ENCODE peak calls at places on chromosomes 1 and 21, in eight cellular contexts. V is cardiac muscle cell, T is fibroblast of pulmonary artery, M is astrocyte of the spinal cord, S is spleen, B is PC-9, R is fibroblast of mammary gland, O is cardiac fibroblast. C is an unnamed sample.

GRCh38 chr1:50970508-50970885 is 452 bp downstream of the CDKN2C start:
- DNase-seq in R (peak), M (no peak), T (no peak), S (no peak), O (peak), V (no peak), B (no peak), C (no peak)

GRCh38 chr1:111620412-111620971 is 903 bp downstream of the RAP1A start:
- DNase-seq in M (peak), S (no peak), O (no peak), R (peak), V (no peak), T (no peak), B (no peak), C (peak)

GRCh38 chr1:230308039-230308438 is 118.1 kb downstream of the PGBD5 start:
- DNase-seq in B (peak), V (no peak), T (peak), R (peak), O (peak), M (peak), S (peak), C (peak)

GRCh38 chr1:93666613-93667384 is 14.8 kb downstream of the BCAR3 start:
- DNase-seq in V (peak), R (peak), S (no peak), M (peak), T (peak), O (peak), B (peak), C (peak)

GRCh38 chr1:25760122-25760719 is 39.8 kb upstream of the SELENON start:
- DNase-seq in S (no peak), T (no peak), R (no peak), O (no peak), B (no peak), M (no peak), V (no peak), C (no peak)

GRCh38 chr21:23111070-23111605 is 2112.9 kb downstream of the NCAM2 start:
- DNase-seq in B (no peak), V (no peak), R (no peak), T (no peak), S (no peak), M (no peak), O (no peak), C (no peak)

GRCh38 chr1:224594360-224594759 is 21.8 kb upstream of the CNIH3 start:
- DNase-seq in M (no peak), V (no peak), O (no peak), R (no peak), S (no peak), T (no peak), B (no peak), C (no peak)

GRCh38 chr1:172653015-172653709 is 5.7 kb upstream of the FASLG start:
- DNase-seq in M (peak), R (peak), O (peak), V (no peak), T (peak), S (no peak), B (no peak), C (peak)

GRCh38 chr1:26781206-26781825 is 6.4 kb upstream of the PIGV start:
- DNase-seq in T (no peak), R (no peak), S (no peak), B (no peak), V (no peak), O (no peak), M (no peak), C (no peak)

GRCh38 chr1:66764994-66765578 is 12.8 kb downstream of the DYNLT5 start:
- DNase-seq in O (peak), B (no peak), R (peak), M (peak), S (no peak), V (peak), T (peak), C (peak)

GRCh38 chr1:198937231-198938031 is 298.6 kb downstream of the PTPRC start:
- DNase-seq in R (peak), T (peak), S (no peak), O (peak), V (peak), M (peak), B (peak), C (peak)

GRCh38 chr21:16070207-16070651 is 340.4 kb downstream of the USP25 start:
- DNase-seq in T (no peak), O (no peak), B (no peak), V (peak), S (no peak), M (peak), R (peak), C (no peak)

GRCh38 chr1:20437640-20438039 is 48.4 kb downstream of the CAMK2N1 start:
- DNase-seq in O (no peak), S (no peak), R (no peak), M (no peak), B (no peak), T (no peak), V (no peak), C (no peak)

GRCh38 chr1:15231714-15232201 is 15.3 kb upstream of the FHAD1 start:
- DNase-seq in T (no peak), R (no peak), S (no peak), M (no peak), V (no peak), O (no peak), B (no peak), C (no peak)

DNA sequence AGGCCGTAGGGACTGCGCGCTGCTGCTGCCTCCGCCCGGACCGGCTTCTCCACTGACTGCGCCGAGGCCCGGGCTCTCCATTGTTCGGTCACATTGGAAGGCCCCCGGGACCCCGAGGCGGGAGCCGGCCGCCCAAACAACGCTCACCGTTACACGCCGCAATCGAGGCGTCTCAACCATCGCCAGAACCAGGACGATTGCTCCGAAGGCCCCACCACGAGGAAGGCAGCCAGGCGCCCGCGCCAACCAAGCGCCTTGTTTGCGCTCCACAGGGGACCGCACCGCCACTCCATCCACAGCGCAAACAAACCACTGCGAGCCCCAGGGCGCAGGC is 595 bp downstream of the GLUL start:
- DNase-seq in S (no peak), R (no peak), V (no peak), B (no peak), T (no peak), M (no peak), O (no peak), C (no peak)
- H3K4me3 ChIP-seq in S (peak), R (peak), V (peak), B (peak), T (peak), M (peak), O (peak), C (peak)

GRCh38 chr1:1778827-1779675 is 781 bp upstream of the NADK start:
- DNase-seq in M (no peak), V (peak), R (no peak), T (no peak), O (no peak), S (peak), B (peak), C (peak)
- TF ChIP-seq CTCF in M (peak), V (peak), R (no peak), T (no peak), O (no peak), S (peak), B (peak), C (no peak)

GRCh38 chr1:184324972-184325371 is 61.9 kb upstream of the C1orf21 start:
- DNase-seq in R (no peak), M (no peak), O (no peak), S (no peak), B (no peak), T (no peak), V (no peak), C (no peak)

GRCh38 chr1:184326278-184326677 is 60.6 kb upstream of the C1orf21 start:
- DNase-seq in R (no peak), O (no peak), V (no peak), B (no peak), S (no peak), M (no peak), T (no peak), C (no peak)

GRCh38 chr1:184329962-184330868 is 56.6 kb upstream of the C1orf21 start:
- DNase-seq in S (no peak), O (peak), T (peak), V (no peak), B (no peak), M (peak), R (no peak), C (peak)

GRCh38 chr1:184330884-184331283 is 55.9 kb upstream of the C1orf21 start:
- DNase-seq in M (no peak), S (no peak), O (no peak), V (no peak), T (no peak), R (no peak), B (no peak), C (peak)

DNA sequence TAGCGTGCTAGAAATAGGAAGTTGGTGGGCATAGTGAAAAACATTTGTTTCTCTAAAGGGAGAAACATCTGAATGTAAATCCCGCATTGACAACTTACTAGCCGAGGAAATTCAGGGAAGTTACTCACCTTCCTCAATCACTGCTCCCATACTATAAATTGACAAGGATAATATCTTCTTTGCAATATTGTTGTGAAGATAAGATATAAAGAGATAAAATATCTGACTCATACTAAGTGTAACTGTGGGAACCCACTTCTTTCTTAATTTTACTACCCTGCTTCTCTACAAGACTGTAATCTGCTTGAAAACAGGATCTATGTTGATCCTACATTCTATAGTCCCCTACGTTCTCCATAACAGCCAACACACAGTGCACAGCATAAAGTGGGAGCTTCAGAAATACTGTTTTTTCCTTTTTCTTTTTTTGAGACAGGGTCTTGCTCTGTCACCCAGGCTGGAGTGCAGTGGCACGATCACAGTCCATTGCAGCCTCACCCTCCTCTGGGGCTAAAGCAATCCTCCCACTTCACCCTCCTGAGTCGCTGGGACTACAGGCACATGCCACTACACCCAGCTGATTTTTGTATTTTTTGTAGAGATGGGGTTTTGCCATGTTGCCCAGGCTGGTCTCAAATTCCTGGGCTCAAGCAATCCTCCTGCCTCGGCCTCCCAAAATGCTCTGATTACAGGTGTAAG is 57.4 kb upstream of the C1orf21 start:
- DNase-seq in T (no peak), R (no peak), S (no peak), B (no peak), M (no peak), O (no peak), V (no peak), C (no peak)
- H3K4me3 ChIP-seq in T (no peak), R (no peak), S (no peak), B (no peak), M (no peak), O (no peak), V (no peak), C (no peak)

GRCh38 chr1:65209005-65209885 is 61.2 kb downstream of the AK4 start:
- DNase-seq in R (peak), V (peak), O (peak), S (no peak), T (peak), M (peak), B (peak), C (peak)
- TF ChIP-seq CTCF in R (peak), V (peak), O (peak), S (peak), T (peak), M (peak), B (peak), C (peak)

GRCh38 chr1:156583821-156584622 is 4.5 kb downstream of the TTC24 start:
- DNase-seq in M (peak), R (peak), V (peak), O (peak), T (peak), B (peak), S (no peak), C (peak)

GRCh38 chr1:156579472-156579871 is at the start of gene TTC24:
- DNase-seq in B (no peak), V (no peak), T (no peak), M (no peak), S (no peak), O (no peak), R (no peak), C (no peak)

GRCh38 chr1:156582388-156583022 is 3.0 kb downstream of the TTC24 start:
- DNase-seq in S (no peak), T (no peak), B (no peak), M (no peak), V (no peak), O (no peak), R (no peak), C (no peak)

GRCh38 chr1:156584813-156585212 is 5.3 kb downstream of the TTC24 start:
- DNase-seq in O (no peak), T (no peak), V (peak), R (no peak), M (no peak), S (no peak), B (no peak), C (no peak)

DNA sequence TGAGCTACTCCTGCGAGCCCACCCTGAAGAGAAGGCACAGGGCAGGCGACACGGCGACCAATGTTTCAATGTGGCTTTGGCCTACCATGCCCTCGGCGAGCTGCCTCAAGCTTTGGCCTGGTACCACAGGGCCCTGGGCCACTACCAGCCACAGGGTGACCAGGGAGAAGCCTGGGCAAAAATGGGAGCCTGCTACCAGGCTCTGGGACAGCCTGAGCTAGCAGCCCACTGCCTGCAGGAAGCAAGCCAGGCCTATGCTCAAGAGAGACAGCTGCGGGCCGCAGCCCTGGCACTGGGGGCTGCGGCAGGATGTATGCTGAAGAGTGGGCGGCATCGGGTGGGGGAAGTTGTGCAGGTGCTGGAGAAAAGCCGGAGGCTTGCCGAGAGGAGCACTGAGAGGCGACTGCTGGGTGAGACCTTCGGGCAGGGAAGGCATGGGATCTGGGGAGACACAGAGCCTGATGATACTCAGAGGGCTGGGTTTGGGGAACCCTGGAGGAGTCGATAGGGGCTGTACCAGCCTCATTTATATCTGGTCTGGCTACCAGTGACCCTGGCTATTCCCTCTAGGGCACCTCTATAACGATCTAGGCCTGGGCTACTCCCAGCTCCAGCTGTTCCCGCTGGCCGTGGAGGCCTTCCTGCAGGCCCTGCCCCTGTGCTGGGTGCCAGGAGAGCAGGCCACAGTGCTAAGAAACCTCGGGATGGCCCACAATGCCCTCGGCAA is 2.3 kb downstream of the TTC24 start:
- DNase-seq in S (peak), T (no peak), B (no peak), M (no peak), R (no peak), O (no peak), V (no peak), C (no peak)
- H3K4me3 ChIP-seq in S (peak), T (no peak), B (no peak), M (no peak), R (no peak), O (no peak), V (no peak), C (no peak)